ENCODE peak calls at places on chromosome 17, in four cellular contexts. A, V, M and D are unnamed samples.

GRCh38 chr17:83136156-83136555 is 56.7 kb downstream of the METRNL start:
- DNase-seq in A (no peak), V (no peak), M (no peak), D (no peak)

GRCh38 chr17:56310780-56311179 is 157.5 kb downstream of the ANKFN1 start:
- DNase-seq in V (no peak), A (no peak), M (no peak), D (no peak)

GRCh38 chr17:19728114-19728495 is 11.7 kb upstream of the SLC47A2 start:
- DNase-seq in M (peak; percentile 51), A (peak; percentile 89), V (no peak), D (no peak)

GRCh38 chr17:12256380-12256995 is 235.8 kb downstream of the MAP2K4 start:
- DNase-seq in V (peak; percentile 32), M (peak; percentile 75), A (peak; percentile 68), D (no peak)

GRCh38 chr17:80820331-80820730 is 171.3 kb upstream of the CHMP6 start:
- DNase-seq in V (no peak), A (no peak), M (no peak), D (no peak)

GRCh38 chr17:10772425-10773380 is 31.2 kb downstream of the TMEM238L start:
- DNase-seq in V (peak; percentile 66), M (peak; percentile 76), A (no peak), D (peak; percentile 53)

GRCh38 chr17:81991684-81992513 is 14.5 kb downstream of the ASPSCR1 start:
- DNase-seq in A (peak; percentile 59), V (peak; percentile 20), M (peak; percentile 92), D (no peak)

GRCh38 chr17:57210224-57210553 is 46.1 kb upstream of the MSI2 start:
- DNase-seq in A (no peak), M (peak; percentile 5), V (no peak), D (no peak)

GRCh38 chr17:77358801-77359716 is 218.3 kb downstream of the SEC14L1 start:
- DNase-seq in M (no peak), V (no peak), A (no peak), D (no peak)

GRCh38 chr17:6011241-6011640 is 58.9 kb upstream of the WSCD1 start:
- DNase-seq in M (no peak), V (no peak), A (no peak), D (no peak)

GRCh38 chr17:75897076-75898019 is 597 bp upstream of the TRIM65 start:
- DNase-seq in M (no peak), A (no peak), V (no peak), D (no peak)

GRCh38 chr17:41534899-41535546 is 6.9 kb upstream of the KRT19 start:
- DNase-seq in A (no peak), V (no peak), M (peak; percentile 70), D (no peak)

GRCh38 chr17:81270279-81270678 is 24.8 kb downstream of the SLC38A10 start:
- DNase-seq in M (no peak), A (no peak), V (no peak), D (no peak)

GRCh38 chr17:48175692-48176450 is 68.3 kb downstream of the SNX11 start:
- DNase-seq in M (no peak), A (peak; percentile 29), V (no peak), D (no peak)

GRCh38 chr17:81074875-81075274 is 39.9 kb downstream of the BAIAP2 start:
- DNase-seq in A (no peak), V (no peak), M (no peak), D (no peak)

GRCh38 chr17:14942511-14943185 is 322.5 kb downstream of the PMP22 start:
- DNase-seq in V (no peak), A (peak; percentile 37), M (no peak), D (no peak)

GRCh38 chr17:57574040-57574513 is 171.0 kb downstream of the CCDC182 start:
- DNase-seq in M (no peak), V (no peak), A (no peak), D (no peak)

GRCh38 chr17:43669971-43670644 is 8.4 kb upstream of the MEOX1 start:
- DNase-seq in V (no peak), A (no peak), M (no peak), D (no peak)

GRCh38 chr17:44102845-44103622 is 20.4 kb downstream of the HDAC5 start:
- DNase-seq in V (no peak), M (peak; percentile 97), A (no peak), D (no peak)

GRCh38 chr17:1999557-2000251 is 25.4 kb downstream of the RTN4RL1 start:
- DNase-seq in A (peak; percentile 80), M (no peak), V (peak; percentile 66), D (no peak)

GRCh38 chr17:77329741-77330531 is 189.2 kb downstream of the SEC14L1 start:
- DNase-seq in A (no peak), M (no peak), V (no peak), D (no peak)

GRCh38 chr17:81081619-81082176 is 46.7 kb downstream of the BAIAP2 start:
- DNase-seq in V (no peak), A (no peak), M (no peak), D (no peak)

GRCh38 chr17:10616502-10617119 is 40.5 kb downstream of the MYH3 start:
- DNase-seq in V (peak; percentile 80), M (peak; percentile 98), A (peak; percentile 75), D (peak; percentile 99)

GRCh38 chr17:79650861-79651260 is 40.0 kb upstream of the RBFOX3 start:
- DNase-seq in M (no peak), A (no peak), V (no peak), D (no peak)

GRCh38 chr17:45149037-45149668 is 878 bp downstream of the HEXIM1 start:
- DNase-seq in M (peak; percentile 72), V (peak; percentile 86), A (peak; percentile 91), D (no peak)

GRCh38 chr17:77480509-77481215 is 339.9 kb downstream of the SEC14L1 start:
- DNase-seq in V (no peak), M (no peak), A (no peak), D (no peak)

GRCh38 chr17:74730491-74731346 is 6.3 kb upstream of the RAB37 start:
- DNase-seq in M (no peak), V (no peak), A (no peak), D (no peak)

GRCh38 chr17:29143894-29144293 is 36.3 kb downstream of the MYO18A start:
- DNase-seq in A (peak; percentile 68), M (peak; percentile 58), V (no peak), D (no peak)

GRCh38 chr17:75173526-75173925 is 9.2 kb downstream of the SUMO2 start:
- DNase-seq in V (no peak), A (no peak), M (no peak), D (no peak)

GRCh38 chr17:35359396-35359795 is 14.0 kb downstream of the SLFN11 start:
- DNase-seq in A (no peak), V (no peak), M (no peak), D (no peak)

GRCh38 chr17:62737513-62737912 is 70.6 kb downstream of the MARCHF10 start:
- DNase-seq in A (no peak), M (no peak), V (no peak), D (no peak)

GRCh38 chr17:8121531-8122390 is 2.1 kb downstream of the HES7 start:
- DNase-seq in M (peak; percentile 39), V (peak; percentile 84), A (peak; percentile 76), D (no peak)

GRCh38 chr17:8122391-8122922 is 1.4 kb downstream of the HES7 start:
- DNase-seq in A (peak; percentile 77), V (no peak), M (peak; percentile 15), D (peak; percentile 79)

GRCh38 chr17:8119575-8120519 is 1.5 kb upstream of the ALOXE3 start:
- DNase-seq in M (peak; percentile 98), A (peak; percentile 97), V (peak; percentile 97), D (peak; percentile 90)

GRCh38 chr17:8118769-8119574 is 658 bp upstream of the ALOXE3 start:
- DNase-seq in V (peak; percentile 88), A (peak; percentile 88), M (peak; percentile 92), D (no peak)

DNA sequence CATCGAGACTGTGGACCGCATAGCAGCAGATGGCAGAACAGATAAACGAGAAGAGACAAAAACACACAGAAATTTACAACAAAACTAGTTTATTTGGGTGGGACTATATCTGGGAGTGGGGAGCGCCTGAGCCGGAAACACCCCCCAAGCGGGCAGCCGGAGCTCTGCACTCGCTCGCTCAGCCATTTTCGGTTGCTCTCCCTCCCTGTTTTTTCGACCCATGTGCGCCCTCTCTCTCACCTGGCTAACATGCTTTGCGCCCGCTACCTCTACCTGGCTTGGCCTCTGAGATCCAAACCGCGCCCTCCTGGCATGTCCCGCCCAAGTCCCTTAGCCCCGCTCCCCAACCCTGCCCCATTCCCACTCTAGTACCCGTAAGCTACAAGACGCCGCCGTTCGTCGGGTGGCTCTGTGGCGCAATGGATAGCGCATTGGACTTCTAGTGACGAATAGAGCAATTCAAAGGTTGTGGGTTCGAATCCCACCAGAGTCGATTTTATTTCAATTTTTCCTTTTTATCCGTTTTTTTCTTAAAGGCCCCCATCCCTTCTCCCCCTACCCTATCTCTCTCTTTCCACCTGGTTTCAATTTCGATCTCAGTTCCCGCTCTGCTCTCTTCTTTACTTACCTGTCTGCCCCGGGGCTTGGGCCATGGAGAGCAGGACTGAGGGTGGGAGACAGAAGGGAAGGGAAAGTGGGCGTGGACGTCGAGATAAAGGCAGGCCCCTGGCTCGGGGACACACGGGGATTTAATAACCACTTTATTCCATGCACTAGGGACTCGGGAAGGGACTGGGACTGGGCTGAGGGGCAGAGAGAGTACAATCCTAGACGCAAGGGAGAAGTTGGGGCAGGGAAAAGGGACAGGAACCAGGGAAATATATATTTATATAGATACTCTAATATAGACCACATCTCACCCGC is 2.5 kb upstream of the ALOXE3 start:
- DNase-seq in V (peak; percentile 86), M (peak; percentile 90), A (peak; percentile 85), D (peak; percentile 79)
- H3K9ac ChIP-seq in V (peak overlapping the region; percentile 76), M (no peak overlapping the region), A (peak overlapping the region; percentile 76), D (peak overlapping the region; percentile 40)

DNA sequence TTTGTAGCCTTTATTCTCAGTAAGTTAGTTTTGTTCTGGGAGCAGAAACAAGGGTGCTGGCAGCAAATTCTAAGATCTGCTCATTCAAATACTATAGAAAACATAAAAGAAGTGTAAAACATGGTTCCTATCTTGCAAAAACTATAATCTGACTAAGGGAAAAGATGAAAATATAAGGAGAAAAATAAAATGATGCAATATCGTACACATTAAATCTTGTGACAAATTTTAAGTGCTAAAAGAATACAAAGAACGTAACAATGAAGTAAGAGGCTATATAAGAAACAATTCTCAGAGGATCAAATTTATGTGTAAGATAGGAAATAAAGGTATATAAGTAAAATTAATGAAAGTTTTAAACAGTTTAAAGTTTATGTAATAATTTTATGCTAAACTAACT is 224.6 kb downstream of the CEP112 start:
- DNase-seq in M (no peak), A (no peak), V (no peak), D (no peak)
- H3K4me3 ChIP-seq in M (no peak overlapping the region), A (no peak overlapping the region), V (no peak overlapping the region), D (no peak overlapping the region)

GRCh38 chr17:27282054-27282501 is 11.8 kb upstream of the WSB1 start:
- DNase-seq in M (peak; percentile 99), A (no peak), V (no peak), D (no peak)

GRCh38 chr17:27280527-27280926 is 13.4 kb upstream of the WSB1 start:
- DNase-seq in A (no peak), M (peak; percentile 94), V (no peak), D (no peak)

GRCh38 chr17:27281438-27281837 is 12.5 kb upstream of the WSB1 start:
- DNase-seq in V (no peak), M (peak; percentile 63), A (no peak), D (no peak)

GRCh38 chr17:27276653-27277156 is 17.2 kb upstream of the WSB1 start:
- DNase-seq in V (peak; percentile 27), M (no peak), A (no peak), D (peak; percentile 50)
- H2BK12ac ChIP-seq in V (no peak overlapping the region), M (no peak overlapping the region), A (no peak overlapping the region), D (peak overlapping the region; percentile 99)

DNA sequence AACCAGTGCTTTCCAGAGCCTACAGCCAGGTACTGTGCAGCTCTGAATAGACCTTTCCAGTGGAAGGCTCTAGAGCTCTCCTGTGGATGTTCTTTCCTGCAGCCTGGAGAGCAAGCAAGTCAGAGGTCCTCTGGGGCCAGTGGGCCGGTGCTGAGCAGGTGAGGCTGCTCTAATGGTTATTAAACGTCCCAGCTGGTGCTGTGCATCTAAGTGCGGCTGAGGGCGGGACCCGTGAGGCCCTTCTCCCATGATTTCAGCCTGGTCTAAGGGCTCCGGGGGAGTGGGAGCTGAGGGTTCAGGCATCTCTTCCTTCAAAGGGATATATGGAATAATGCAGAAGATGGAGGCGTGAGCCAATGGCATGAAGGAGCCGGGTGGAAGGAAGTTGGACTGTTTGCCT is 83.7 kb upstream of the SDK2 start:
- DNase-seq in M (no peak), V (no peak), A (no peak), D (no peak)
- H3K9ac ChIP-seq in M (no peak overlapping the region), V (no peak overlapping the region), A (no peak overlapping the region), D (no peak overlapping the region)